ENCODE peak calls at places on chromosomes 5 and 9, in eight cellular contexts. F is K562, A is endothelial cell of umbilical vein, I is HCT116, K is SK-N-SH, E is GM12878, Y is H1, V is HepG2. U is an unnamed sample.

GRCh38 chr5:84260140-84260539 is 124.5 kb downstream of the EDIL3 start:
- DNase-seq in E (no peak), K (no peak), A (no peak), F (no peak), I (no peak), Y (no peak), V (no peak), U (no peak)

GRCh38 chr5:9546973-9547947 is 1.4 kb upstream of the SEMA5A start:
- DNase-seq in E (no peak), I (no peak), F (no peak), A (peak; percentile 53), K (no peak), Y (no peak), V (no peak), U (peak; percentile 63)

GRCh38 chr9:130931508-130932150 is 7.4 kb downstream of the FIBCD1 start:
- DNase-seq in K (no peak), F (peak; percentile 67), I (no peak), A (no peak), E (peak; percentile 64), V (no peak), Y (no peak), U (no peak)

GRCh38 chr9:88691096-88691495 is 156.1 kb downstream of the NXNL2 start:
- DNase-seq in E (no peak), V (no peak), Y (no peak), K (no peak), F (no peak), I (no peak), A (no peak), U (no peak)

GRCh38 chr5:154851351-154851750 is 948 bp upstream of the FAXDC2 start:
- DNase-seq in K (no peak), E (no peak), V (no peak), F (no peak), I (no peak), Y (no peak), A (no peak), U (no peak)

GRCh38 chr5:73339165-73339564 is 109.4 kb downstream of the FOXD1 start:
- DNase-seq in A (no peak), E (no peak), V (no peak), Y (no peak), F (no peak), K (no peak), I (no peak), U (no peak)

GRCh38 chr5:107670927-107671741 is at the start of gene EFNA5:
- DNase-seq in Y (no peak), A (peak; percentile 65), F (no peak), E (no peak), V (no peak), K (peak; percentile 71), I (peak; percentile 26), U (peak; percentile 75)

GRCh38 chr9:5897851-5898250 is 7.2 kb downstream of the MLANA start:
- DNase-seq in I (no peak), E (no peak), F (no peak), K (no peak), V (no peak), Y (no peak), A (no peak), U (no peak)

GRCh38 chr9:13690595-13690994 is 411.1 kb upstream of the MPDZ start:
- DNase-seq in E (no peak), A (no peak), Y (no peak), K (no peak), I (no peak), F (no peak), V (no peak), U (no peak)

GRCh38 chr9:128558431-128559310 is 6.3 kb downstream of the SPTAN1 start:
- DNase-seq in F (peak; percentile 90), Y (no peak), I (peak; percentile 44), K (peak; percentile 72), A (peak; percentile 97), E (peak; percentile 97), V (peak; percentile 53), U (peak; percentile 28)

GRCh38 chr5:138695781-138696180 is 57.4 kb upstream of the CTNNA1 start:
- DNase-seq in V (no peak), F (no peak), K (no peak), A (no peak), I (no peak), E (no peak), Y (no peak), U (no peak)

GRCh38 chr5:97929383-97929782 is 746.3 kb upstream of the RIOK2 start:
- DNase-seq in V (no peak), Y (no peak), E (no peak), I (no peak), F (no peak), A (no peak), K (no peak), U (no peak)

GRCh38 chr9:134521817-134522501 is 119.6 kb upstream of the COL5A1 start:
- DNase-seq in Y (no peak), V (no peak), K (no peak), F (no peak), A (no peak), E (no peak), I (no peak), U (peak; percentile 22)

GRCh38 chr9:86637515-86637914 is 283.3 kb upstream of the TUT7 start:
- DNase-seq in E (no peak), A (peak; percentile 6), I (no peak), K (peak; percentile 45), F (peak; percentile 45), V (no peak), Y (peak; percentile 47), U (peak; percentile 88)

GRCh38 chr5:82274343-82275266 is 3.5 kb downstream of the RPS23 start:
- DNase-seq in E (no peak), K (peak; percentile 34), I (no peak), Y (no peak), V (no peak), A (no peak), F (peak; percentile 44), U (peak; percentile 90)

GRCh38 chr5:148974638-148975330 is 88.1 kb downstream of the SH3TC2 start:
- DNase-seq in I (no peak), E (no peak), A (peak; percentile 53), Y (no peak), F (no peak), V (no peak), K (no peak), U (no peak)

GRCh38 chr5:170338933-170339779 is 41.6 kb upstream of the LCP2 start:
- DNase-seq in E (no peak), I (peak; percentile 13), F (peak; percentile 51), V (no peak), K (no peak), Y (no peak), A (no peak), U (peak; percentile 65)

GRCh38 chr5:88690619-88691560 is 192.1 kb downstream of the MEF2C start:
- DNase-seq in K (peak; percentile 81), Y (no peak), F (peak; percentile 73), A (peak; percentile 72), V (peak; percentile 7), I (peak; percentile 44), E (no peak), U (peak; percentile 82)

GRCh38 chr9:114072181-114073140 is 5.6 kb downstream of the AMBP start:
- DNase-seq in K (no peak), Y (no peak), I (no peak), F (no peak), A (no peak), V (no peak), E (no peak), U (peak; percentile 49)

GRCh38 chr5:179192891-179193470 is 132.8 kb downstream of the ZNF354C start:
- DNase-seq in F (no peak), V (no peak), A (no peak), I (no peak), K (no peak), Y (no peak), E (no peak), U (no peak)

GRCh38 chr9:111974092-111974681 is 77.6 kb downstream of the UGCG start:
- DNase-seq in E (no peak), F (no peak), K (no peak), Y (no peak), I (no peak), V (no peak), A (peak; percentile 48), U (no peak)

GRCh38 chr9:110278080-110278707 is 21.9 kb upstream of the TXN start:
- DNase-seq in I (peak; percentile 61), Y (no peak), V (no peak), A (peak; percentile 44), F (no peak), E (no peak), K (no peak), U (no peak)

GRCh38 chr9:113998529-113999255 is 79.4 kb downstream of the AMBP start:
- DNase-seq in E (no peak), I (no peak), A (no peak), V (no peak), K (peak; percentile 56), F (no peak), Y (no peak), U (peak; percentile 21)

GRCh38 chr5:69152731-69153130 is 14.2 kb upstream of the CCNB1 start:
- DNase-seq in K (no peak), A (no peak), Y (no peak), F (no peak), V (no peak), I (no peak), E (no peak), U (no peak)

GRCh38 chr5:90981177-90981576 is 401.9 kb downstream of the ARRDC3 start:
- DNase-seq in A (no peak), F (no peak), Y (no peak), V (no peak), K (no peak), E (no peak), I (no peak), U (no peak)
- H2AFZ ChIP-seq in A (no peak overlapping the region), F (no peak overlapping the region), Y (no peak overlapping the region), V (no peak overlapping the region), K (no peak overlapping the region), E (no peak overlapping the region), I (no peak overlapping the region), U (no peak overlapping the region)

GRCh38 chr9:14730367-14730958 is 7.9 kb upstream of the CER1 start:
- DNase-seq in A (no peak), F (no peak), I (no peak), V (no peak), E (no peak), K (no peak), Y (no peak), U (no peak)
- TF ChIP-seq POLR2AphosphoS5 in A (no peak), F (no peak), I (no peak), V (no peak), E (no peak), K (no peak), Y (no peak), U (no peak)

GRCh38 chr5:96433066-96433447 is at the start of gene PCSK1:
- DNase-seq in I (no peak), E (no peak), V (no peak), A (no peak), K (peak; percentile 44), Y (no peak), F (no peak), U (peak; percentile 64)
- H2AFZ ChIP-seq in I (no peak within 1 kb of the TSS), E (no peak within 1 kb of the TSS), V (no peak within 1 kb of the TSS), A (peak within 1 kb of the TSS; percentile 10), K (no peak within 1 kb of the TSS), Y (peak within 1 kb of the TSS; percentile 83), F (no peak within 1 kb of the TSS), U (peak within 1 kb of the TSS; percentile 99)

GRCh38 chr5:7592910-7593309 is 197.0 kb downstream of the ADCY2 start:
- DNase-seq in A (no peak), V (no peak), F (no peak), E (no peak), Y (no peak), I (no peak), K (peak; percentile 6), U (peak; percentile 52)

DNA sequence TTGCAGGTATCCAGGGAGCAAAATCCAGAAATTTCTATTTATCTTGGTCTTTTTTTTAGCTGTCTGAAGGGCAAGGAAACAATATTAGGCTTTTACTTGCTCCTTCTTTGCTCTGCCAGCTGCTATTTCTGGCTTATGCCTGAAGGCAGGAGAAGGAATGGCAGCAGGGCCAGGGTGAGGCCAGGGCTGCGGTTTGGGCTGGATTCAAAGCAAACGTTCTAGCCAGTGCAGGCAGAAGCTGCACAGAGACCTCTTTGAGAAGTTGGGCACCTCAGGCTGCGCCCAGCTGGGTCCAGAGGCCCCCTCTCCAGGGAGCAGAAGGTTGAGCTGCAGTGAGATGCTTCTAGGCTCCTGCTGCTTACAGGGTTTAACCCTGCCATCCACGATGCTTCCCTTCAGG is 201.1 kb downstream of the ADCY2 start:
- DNase-seq in K (no peak), V (no peak), Y (no peak), I (no peak), A (no peak), E (no peak), F (no peak), U (no peak)
- TF ChIP-seq POLR2AphosphoS5 in K (no peak), V (no peak), Y (no peak), I (no peak), A (no peak), E (no peak), F (no peak), U (no peak)

U was measured in GM23338.